ENCODE peak calls at places on chromosomes 5 and 9, in ten cellular contexts. S is thoracic aorta; W is epithelial cell of esophagus; Q is fibroblast of the aortic adventitia; D is CD8-positive, alpha-beta T cell; V is DMS 273 treated with DMSO at 0.1 percent for 48 hours; U is NCI-H2081; M is GM23248; O is stimulated activated CD4-positive, alpha-beta T cell treated with anti-CD3 and anti-CD28 coated beads, Interleukin-4, amount 100 ng/mL, for 4 hours; K is WTC11. X is an unnamed sample.

GRCh38 chr9:75131700-75132099 is 43.4 kb downstream of the OSTF1 start:
- DNase-seq in S (no peak), W (no peak), Q (no peak), D (no peak), V (no peak), U (no peak), M (no peak), O (no peak), K (no peak), X (no peak)

GRCh38 chr9:4371108-4371507 is 71.2 kb upstream of the GLIS3 start:
- DNase-seq in S (no peak), W (peak; percentile 94), Q (peak; percentile 92), D (no peak), V (no peak), U (no peak), M (peak; percentile 99), O (no peak), K (no peak), X (no peak)

GRCh38 chr9:129570450-129571297 is 50.2 kb downstream of the C9orf50 start:
- DNase-seq in S (peak; percentile 49), W (peak; percentile 80), Q (peak; percentile 90), D (no peak), V (no peak), U (no peak), M (peak; percentile 97), O (no peak), K (no peak), X (peak; percentile 68)

GRCh38 chr9:129517006-129517405 is 103.9 kb downstream of the C9orf50 start:
- DNase-seq in S (no peak), W (peak; percentile 29), Q (no peak), D (no peak), V (no peak), U (no peak), M (no peak), O (no peak), K (no peak), X (no peak)

GRCh38 chr5:31119938-31120641 is 73.4 kb upstream of the CDH6 start:
- DNase-seq in S (no peak), W (peak; percentile 83), Q (no peak), D (no peak), V (no peak), U (peak; percentile 25), M (peak; percentile 68), O (no peak), K (no peak), X (no peak)

GRCh38 chr9:134807726-134808125 is 72.9 kb upstream of the FCN2 start:
- DNase-seq in S (no peak), W (no peak), Q (peak; percentile 85), D (no peak), V (no peak), U (no peak), M (peak; percentile 57), O (no peak), K (no peak), X (no peak)

GRCh38 chr5:10103098-10103497 is 146.6 kb downstream of the ATPSCKMT start:
- DNase-seq in S (no peak), W (no peak), Q (no peak), D (no peak), V (no peak), U (no peak), M (no peak), O (no peak), K (peak; percentile 69), X (no peak)

GRCh38 chr9:133534346-133535284 is at the start of gene ADAMTSL2:
- DNase-seq in S (no peak), W (no peak), Q (peak; percentile 45), D (peak; percentile 33), V (peak; percentile 68), U (peak; percentile 87), M (peak; percentile 62), O (peak; percentile 51), K (peak; percentile 62), X (no peak)

GRCh38 chr5:150105898-150106615 is 19.7 kb upstream of the CSF1R start:
- DNase-seq in S (no peak), W (no peak), Q (no peak), D (no peak), V (no peak), U (no peak), M (no peak), O (no peak), K (no peak), X (no peak)

GRCh38 chr5:125683669-125684068 is 739.5 kb upstream of the GRAMD2B start:
- DNase-seq in S (no peak), W (no peak), Q (no peak), D (no peak), V (no peak), U (no peak), M (no peak), O (no peak), K (no peak), X (no peak)

GRCh38 chr5:453725-454481 is 10.9 kb downstream of the EXOC3 start:
- DNase-seq in S (no peak), W (peak; percentile 79), Q (no peak), D (no peak), V (no peak), U (no peak), M (no peak), O (no peak), K (no peak), X (no peak)

GRCh38 chr5:58459860-58460726 is at the start of gene PLK2:
- DNase-seq in S (peak; percentile 63), W (peak; percentile 94), Q (peak; percentile 97), D (peak; percentile 90), V (peak; percentile 36), U (peak; percentile 51), M (peak; percentile 95), O (peak; percentile 92), K (peak; percentile 76), X (peak; percentile 94)

GRCh38 chr5:410911-411517 is 32.0 kb upstream of the EXOC3 start:
- DNase-seq in S (no peak), W (no peak), Q (no peak), D (no peak), V (no peak), U (peak; percentile 84), M (no peak), O (no peak), K (no peak), X (no peak)

GRCh38 chr9:21758540-21758939 is 43.9 kb upstream of the MTAP start:
- DNase-seq in S (no peak), W (peak; percentile 85), Q (no peak), D (no peak), V (no peak), U (no peak), M (peak; percentile 13), O (no peak), K (no peak), X (no peak)

GRCh38 chr9:75664597-75664996 is 225.9 kb upstream of the PCSK5 start:
- DNase-seq in S (no peak), W (peak; percentile 4), Q (no peak), D (no peak), V (no peak), U (peak; percentile 82), M (no peak), O (no peak), K (no peak), X (no peak)

GRCh38 chr5:14029185-14029584 is 84.7 kb upstream of the DNAH5 start:
- DNase-seq in S (no peak), W (peak; percentile 26), Q (no peak), D (no peak), V (no peak), U (peak; percentile 92), M (no peak), O (no peak), K (no peak), X (no peak)

GRCh38 chr9:136044971-136045594 is 50.0 kb downstream of the NACC2 start:
- DNase-seq in S (no peak), W (no peak), Q (no peak), D (no peak), V (no peak), U (no peak), M (no peak), O (no peak), K (no peak), X (no peak)

GRCh38 chr9:105385372-105385985 is 62.4 kb upstream of the FSD1L start:
- DNase-seq in S (no peak), W (no peak), Q (peak; percentile 43), D (peak; percentile 22), V (no peak), U (no peak), M (no peak), O (peak; percentile 3), K (no peak), X (peak; percentile 79)

GRCh38 chr9:120235081-120235480 is 344.9 kb downstream of the CDK5RAP2 start:
- DNase-seq in S (no peak), W (no peak), Q (no peak), D (no peak), V (peak; percentile 91), U (no peak), M (no peak), O (no peak), K (no peak), X (no peak)

GRCh38 chr5:124064956-124065355 is 553.0 kb downstream of the CSNK1G3 start:
- DNase-seq in S (no peak), W (no peak), Q (no peak), D (no peak), V (no peak), U (no peak), M (no peak), O (no peak), K (no peak), X (no peak)

GRCh38 chr9:95852059-95853032 is 23.1 kb upstream of the ERCC6L2 start:
- DNase-seq in S (no peak), W (peak; percentile 75), Q (peak; percentile 42), D (no peak), V (no peak), U (peak; percentile 6), M (peak; percentile 75), O (no peak), K (no peak), X (peak; percentile 20)

GRCh38 chr5:6827815-6828214 is 114.6 kb downstream of the TENT4A start:
- DNase-seq in S (no peak), W (no peak), Q (no peak), D (peak; percentile 36), V (no peak), U (no peak), M (no peak), O (no peak), K (no peak), X (peak; percentile 10)

GRCh38 chr9:78396087-78396486 is 99.2 kb downstream of the PSAT1 start:
- DNase-seq in S (no peak), W (no peak), Q (no peak), D (no peak), V (no peak), U (no peak), M (no peak), O (no peak), K (no peak), X (no peak)

GRCh38 chr5:128213340-128213739 is 129.8 kb downstream of the SLC12A2 start:
- DNase-seq in S (no peak), W (peak; percentile 77), Q (peak; percentile 88), D (peak; percentile 22), V (no peak), U (peak; percentile 68), M (peak; percentile 80), O (no peak), K (peak; percentile 59), X (peak; percentile 69)

GRCh38 chr9:83444110-83444509 is 94.1 kb downstream of the FRMD3 start:
- DNase-seq in S (peak; percentile 33), W (no peak), Q (peak; percentile 91), D (no peak), V (no peak), U (no peak), M (peak; percentile 16), O (no peak), K (no peak), X (no peak)

GRCh38 chr9:72954431-72955420 is 1.9 kb upstream of the ALDH1A1 start:
- DNase-seq in S (no peak), W (no peak), Q (peak; percentile 61), D (no peak), V (no peak), U (peak; percentile 88), M (peak; percentile 55), O (no peak), K (no peak), X (no peak)